ENCODE peak calls at places on chromosomes 11 and 22, in nine cellular contexts. G, A, K, Q, D, Y, U, N and E are unnamed samples.

GRCh38 chr11:71305451-71306125 is 53.2 kb upstream of the SHANK2 start:
- DNase-seq in U (no peak), A (peak), Q (no peak), N (no peak), K (no peak), G (no peak), D (no peak), Y (no peak), E (no peak)

GRCh38 chr11:49405743-49406142 is 197.3 kb upstream of the FOLH1 start:
- DNase-seq in K (no peak), N (no peak), U (no peak), A (no peak), D (peak), Q (no peak), Y (no peak), G (no peak), E (no peak)

GRCh38 chr22:49855491-49855911 is 1.9 kb downstream of the ZBED4 start:
- DNase-seq in A (no peak), N (peak), U (no peak), G (no peak), D (no peak), K (no peak), Q (no peak), Y (no peak), E (no peak)

GRCh38 chr11:134340354-134340964 is 8.7 kb downstream of the GLB1L2 start:
- DNase-seq in U (no peak), G (no peak), K (no peak), A (no peak), Y (no peak), D (no peak), N (no peak), Q (no peak), E (no peak)

GRCh38 chr22:38518620-38519019 is 12.5 kb upstream of the DDX17 start:
- DNase-seq in D (no peak), A (no peak), Y (no peak), G (no peak), K (no peak), Q (no peak), N (no peak), U (no peak), E (no peak)

GRCh38 chr11:94678236-94678635 is 89.9 kb upstream of the AMOTL1 start:
- DNase-seq in D (no peak), N (peak), U (no peak), Q (no peak), K (no peak), A (peak), Y (no peak), G (no peak), E (no peak)

GRCh38 chr11:10305262-10305963 is 540 bp downstream of the ADM start:
- DNase-seq in Q (no peak), Y (peak), D (peak), N (peak), A (peak), U (peak), G (no peak), K (peak), E (peak)

GRCh38 chr11:101126551-101127347 is 2.9 kb downstream of the PGR start:
- DNase-seq in G (no peak), Q (peak), K (peak), Y (no peak), N (no peak), A (no peak), D (no peak), U (peak), E (no peak)

GRCh38 chr22:31572939-31573338 is 76.6 kb downstream of the SFI1 start:
- DNase-seq in A (no peak), G (no peak), K (no peak), D (no peak), Q (no peak), Y (no peak), N (no peak), U (no peak), E (no peak)

GRCh38 chr11:120853435-120853834 is 170.5 kb upstream of the TBCEL start:
- DNase-seq in Q (no peak), U (no peak), A (no peak), Y (no peak), D (no peak), G (no peak), K (no peak), N (no peak), E (no peak)

GRCh38 chr11:45168366-45169130 is 22.1 kb downstream of the PRDM11 start:
- DNase-seq in N (no peak), G (no peak), D (no peak), Y (no peak), K (no peak), U (no peak), Q (no peak), A (no peak), E (no peak)

GRCh38 chr22:19446603-19447387 is 716 bp downstream of the C22orf39 start:
- DNase-seq in Q (no peak), Y (no peak), G (no peak), A (no peak), K (peak), N (no peak), U (no peak), D (no peak), E (no peak)

GRCh38 chr11:7572001-7572712 is 58.4 kb downstream of the PPFIBP2 start:
- DNase-seq in D (no peak), N (no peak), A (no peak), Y (peak), Q (no peak), U (no peak), G (no peak), K (no peak), E (no peak)

GRCh38 chr22:49957826-49958461 is 2.6 kb upstream of the PIM3 start:
- DNase-seq in D (peak), G (no peak), N (no peak), U (no peak), Q (no peak), A (no peak), K (no peak), Y (no peak), E (peak)

GRCh38 chr11:11230802-11231562 is 122.1 kb downstream of the CSNK2A3 start:
- DNase-seq in Y (peak), N (no peak), A (no peak), U (no peak), Q (no peak), G (no peak), K (peak), D (no peak), E (no peak)

GRCh38 chr22:30969532-30970355 is 679 bp downstream of the TUG1 start:
- DNase-seq in U (no peak), A (peak), N (peak), Q (no peak), G (no peak), Y (no peak), D (no peak), K (no peak), E (peak)

GRCh38 chr22:45775062-45775461 is 103.4 kb downstream of the ATXN10 start:
- DNase-seq in A (no peak), K (no peak), Y (no peak), U (no peak), N (no peak), Q (no peak), D (no peak), G (no peak), E (no peak)

GRCh38 chr11:13972033-13972910 is 9.7 kb downstream of the SPON1 start:
- DNase-seq in Q (no peak), U (peak), G (no peak), N (no peak), K (no peak), D (no peak), Y (no peak), A (no peak), E (no peak)

GRCh38 chr11:13012037-13012693 is 3.0 kb downstream of the RASSF10 start:
- DNase-seq in Q (no peak), A (peak), Y (no peak), G (no peak), K (peak), D (no peak), N (peak), U (no peak), E (no peak)

GRCh38 chr11:581752-582151 is 5.5 kb downstream of the PHRF1 start:
- DNase-seq in A (no peak), N (no peak), D (no peak), K (no peak), Q (no peak), Y (no peak), G (no peak), U (no peak), E (no peak)

DNA sequence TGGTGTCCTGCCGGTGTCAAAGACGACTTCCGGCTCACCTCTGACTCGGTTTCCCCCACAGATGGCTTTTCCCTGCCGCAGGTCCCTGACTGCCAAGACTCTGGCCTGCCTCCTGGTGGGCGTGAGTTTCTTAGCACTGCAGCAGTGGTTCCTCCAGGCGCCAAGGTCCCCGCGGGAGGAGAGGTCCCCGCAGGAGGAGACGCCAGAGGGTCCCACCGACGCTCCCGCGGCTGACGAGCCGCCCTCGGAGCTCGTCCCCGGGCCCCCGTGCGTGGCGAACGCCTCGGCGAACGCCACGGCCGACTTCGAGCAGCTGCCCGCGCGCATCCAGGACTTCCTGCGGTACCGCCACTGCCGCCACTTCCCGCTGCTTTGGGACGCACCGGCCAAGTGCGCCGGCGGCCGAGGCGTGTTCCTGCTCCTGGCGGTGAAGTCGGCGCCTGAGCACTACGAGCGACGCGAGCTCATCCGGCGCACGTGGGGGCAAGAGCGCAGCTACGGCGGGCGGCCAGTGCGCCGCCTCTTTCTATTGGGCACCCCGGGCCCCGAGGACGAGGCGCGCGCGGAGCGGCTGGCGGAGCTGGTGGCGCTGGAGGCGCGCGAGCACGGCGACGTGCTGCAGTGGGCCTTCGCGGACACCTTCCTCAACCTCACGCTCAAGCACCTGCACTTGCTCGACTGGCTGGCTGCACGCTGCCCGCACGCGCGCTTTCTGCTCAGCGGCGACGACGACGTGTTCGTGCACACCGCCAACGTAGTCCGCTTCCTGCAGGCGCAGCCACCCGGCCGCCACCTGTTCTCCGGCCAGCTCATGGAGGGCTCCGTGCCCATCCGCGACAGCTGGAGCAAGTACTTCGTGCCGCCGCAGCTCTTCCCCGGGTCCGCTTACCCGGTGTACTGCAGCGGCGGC is 5.5 kb downstream of the B3GNT6 start:
- DNase-seq in U (no peak), G (no peak), N (peak), Y (peak), D (peak), Q (no peak), A (peak), K (peak), E (peak)
- TF ChIP-seq CTCF in U (peak), G (peak), N (peak), Y (peak), D (peak), Q (peak), A (peak), K (peak), E (peak)

GRCh38 chr11:75523811-75524401 is 1.8 kb downstream of the GDPD5 start:
- DNase-seq in G (no peak), A (no peak), N (no peak), Q (no peak), U (no peak), Y (no peak), D (no peak), K (no peak), E (no peak)
- H3K4me3 ChIP-seq in G (no peak), A (no peak), N (no peak), Q (no peak), U (peak), Y (no peak), D (no peak), K (peak), E (no peak)

DNA sequence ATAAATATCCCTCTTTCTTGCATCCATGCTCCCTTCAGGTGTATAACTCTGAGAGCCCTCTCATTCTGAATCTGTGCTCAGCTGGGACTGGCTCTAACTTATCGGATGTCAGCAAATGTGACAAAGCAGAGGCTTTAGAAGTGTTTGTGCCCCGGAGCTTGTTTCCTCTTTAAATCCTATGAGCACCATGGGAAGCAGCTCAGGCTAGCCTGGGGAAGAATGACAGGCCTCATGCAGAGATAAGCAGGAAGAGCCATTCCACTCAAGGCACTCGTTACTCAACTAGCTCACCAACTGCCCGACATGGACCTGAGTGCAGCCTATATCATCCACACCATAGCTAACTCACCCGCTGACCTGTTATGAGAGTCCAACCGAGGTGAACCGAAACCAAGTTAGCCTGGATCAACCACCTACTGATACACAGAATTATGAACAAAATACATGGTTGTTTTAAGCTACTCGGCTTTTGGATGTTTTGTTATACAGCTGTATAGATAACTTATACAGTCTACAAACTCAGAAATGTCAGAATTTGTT is 990.7 kb downstream of the NTM start:
- DNase-seq in A (no peak), D (no peak), G (no peak), Q (no peak), U (no peak), Y (no peak), K (peak), N (no peak), E (no peak)
- TF ChIP-seq CTCF in A (no peak), D (no peak), G (no peak), Q (no peak), U (no peak), Y (no peak), K (no peak), N (no peak), E (no peak)

GRCh38 chr11:34601085-34601444 is 19.8 kb upstream of the EHF start:
- DNase-seq in D (no peak), K (no peak), A (no peak), U (no peak), G (peak), Y (peak), N (no peak), Q (no peak), E (no peak)
- H3K4me3 ChIP-seq in D (no peak), K (no peak), A (no peak), U (no peak), G (no peak), Y (no peak), N (no peak), Q (no peak), E (no peak)

GRCh38 chr11:57249384-57250319 is 12.6 kb upstream of the APLNR start:
- DNase-seq in Q (no peak), A (peak), Y (no peak), G (peak), N (peak), U (peak), D (peak), K (peak), E (peak)

GRCh38 chr11:57251491-57252104 is 14.5 kb upstream of the APLNR start:
- DNase-seq in D (no peak), K (no peak), A (peak), U (no peak), G (no peak), N (no peak), Q (no peak), Y (no peak), E (no peak)

GRCh38 chr11:57251037-57251436 is 14.0 kb upstream of the APLNR start:
- DNase-seq in K (no peak), N (no peak), A (no peak), Q (no peak), G (no peak), D (no peak), U (no peak), Y (no peak), E (no peak)

GRCh38 chr11:57244911-57245310 is 7.9 kb upstream of the APLNR start:
- DNase-seq in Q (no peak), A (no peak), Y (no peak), K (no peak), G (no peak), U (no peak), D (no peak), N (no peak), E (peak)

DNA sequence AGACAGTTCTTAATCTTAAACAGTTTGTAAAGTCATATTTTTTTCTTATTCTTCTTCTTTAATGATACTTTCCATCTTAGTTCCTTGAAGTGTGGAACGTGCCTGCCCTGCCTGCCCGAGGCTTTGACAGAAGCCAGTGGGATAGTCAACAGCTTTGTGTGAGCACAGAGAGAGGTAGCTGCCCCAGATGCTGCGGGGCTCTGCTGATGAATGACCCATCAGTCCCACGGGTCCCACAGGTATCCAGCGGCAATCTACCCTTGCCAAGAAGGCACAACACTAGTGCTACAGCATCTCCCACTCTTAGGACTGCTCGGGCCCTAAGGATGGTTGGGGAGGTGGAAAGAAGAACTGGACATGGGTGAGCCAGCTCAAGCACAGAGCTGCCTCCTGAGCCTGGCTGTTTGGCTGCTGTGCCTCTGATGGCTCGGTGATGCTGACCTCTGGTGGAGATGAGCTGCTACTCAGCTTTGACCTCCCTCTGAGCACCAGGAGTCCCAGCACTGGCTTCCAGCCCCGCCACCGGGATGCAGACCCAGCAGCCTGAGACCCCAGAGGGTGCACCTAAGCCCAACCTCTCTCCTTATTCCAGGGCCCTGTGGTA is 11.8 kb upstream of the APLNR start:
- DNase-seq in Q (no peak), A (peak), Y (peak), G (peak), D (no peak), N (peak), K (peak), U (peak), E (peak)
- TF ChIP-seq CTCF in Q (peak), A (peak), Y (peak), G (peak), D (peak), N (peak), K (peak), U (peak), E (peak)

GRCh38 chr11:59556115-59556882 is 45.0 kb downstream of the OR4D9 start:
- DNase-seq in Y (peak), G (peak), U (peak), N (peak), D (no peak), A (peak), K (peak), Q (no peak), E (peak)

GRCh38 chr11:59555601-59556114 is 44.3 kb downstream of the OR4D9 start:
- DNase-seq in K (no peak), D (no peak), A (no peak), Y (peak), U (no peak), N (no peak), G (no peak), Q (no peak), E (no peak)

GRCh38 chr11:59559886-59560285 is 48.5 kb downstream of the OR4D9 start:
- DNase-seq in Y (peak), K (peak), Q (no peak), N (no peak), D (no peak), G (no peak), A (no peak), U (no peak), E (no peak)

GRCh38 chr11:59557940-59558643 is 46.8 kb downstream of the OR4D9 start:
- DNase-seq in A (no peak), Y (no peak), K (peak), N (no peak), Q (no peak), G (no peak), U (no peak), D (no peak), E (no peak)

GRCh38 chr11:59556883-59557205 is 45.5 kb downstream of the OR4D9 start:
- DNase-seq in G (no peak), Y (peak), A (peak), U (no peak), D (no peak), K (peak), N (no peak), Q (no peak), E (no peak)
- H3K4me3 ChIP-seq in G (peak), Y (peak), A (peak), U (no peak), D (no peak), K (peak), N (no peak), Q (peak), E (peak)